ENCODE peak calls at places on chromosomes 6 and 20, in six cellular contexts. N is D341Med, Q is left cardiac atrium, B is ecto neural progenitor cell, X is fibroblast of lung, H is GM10248. O is an unnamed sample.
A peak's percentile ranks its signal among the peaks of the same experiment; 100 is the strongest.

GRCh38 chr20:46857061-46857831 is 37.4 kb upstream of the EYA2 start:
- DNase-seq in Q (no peak), H (no peak), X (no peak), N (no peak), B (no peak), O (no peak)

GRCh38 chr6:133502451-133503259 is 261.5 kb downstream of the EYA4 start:
- DNase-seq in Q (peak; percentile 28), N (no peak), X (peak; percentile 97), B (no peak), H (no peak), O (no peak)

GRCh38 chr6:16736856-16737255 is 24.4 kb downstream of the ATXN1 start:
- DNase-seq in N (no peak), H (no peak), B (no peak), Q (no peak), X (no peak), O (no peak)

GRCh38 chr6:111573892-111574800 is 31.5 kb downstream of the TRAF3IP2 start:
- DNase-seq in X (peak; percentile 97), H (no peak), N (no peak), Q (peak; percentile 73), B (no peak), O (no peak)

GRCh38 chr6:26520088-26520839 is 17.9 kb upstream of the HMGN4 start:
- DNase-seq in H (no peak), X (no peak), Q (peak; percentile 75), B (no peak), N (no peak), O (no peak)

GRCh38 chr6:75296811-75297779 is 12.5 kb upstream of the TMEM30A start:
- DNase-seq in X (peak; percentile 45), H (peak; percentile 39), Q (no peak), N (no peak), B (no peak), O (no peak)

GRCh38 chr6:55543633-55544309 is 35.2 kb downstream of the HMGCLL1 start:
- DNase-seq in Q (no peak), B (no peak), X (no peak), N (no peak), H (no peak), O (no peak)

GRCh38 chr6:6758915-6759654 is 170.6 kb downstream of the LY86 start:
- DNase-seq in B (peak; percentile 76), X (peak; percentile 63), N (peak; percentile 77), Q (peak; percentile 53), H (peak; percentile 81), O (peak; percentile 67)

GRCh38 chr6:16929814-16930213 is 168.6 kb upstream of the ATXN1 start:
- DNase-seq in Q (no peak), B (no peak), N (no peak), H (no peak), X (peak; percentile 97), O (no peak)

GRCh38 chr20:10090588-10091166 is 55.9 kb downstream of the ANKEF1 start:
- DNase-seq in B (peak; percentile 50), Q (peak; percentile 33), X (peak; percentile 51), N (peak; percentile 73), H (peak; percentile 26), O (peak; percentile 36)

GRCh38 chr6:75748743-75749538 is at the start of gene MYO6:
- DNase-seq in N (peak; percentile 93), H (peak; percentile 83), X (peak; percentile 56), Q (peak; percentile 83), B (peak; percentile 88), O (peak; percentile 83)

GRCh38 chr6:72761767-72762166 is 139.9 kb downstream of the KCNQ5 start:
- DNase-seq in H (no peak), X (no peak), B (no peak), N (no peak), Q (no peak), O (no peak)

GRCh38 chr6:21227486-21227885 is 366.1 kb upstream of the SOX4 start:
- DNase-seq in H (no peak), B (no peak), X (peak; percentile 68), Q (no peak), N (no peak), O (no peak)

GRCh38 chr6:118889163-118889562 is 4.8 kb upstream of the ASF1A start:
- DNase-seq in Q (no peak), X (no peak), H (no peak), B (no peak), N (no peak), O (no peak)

GRCh38 chr6:34062815-34063214 is 83.1 kb downstream of the GRM4 start:
- DNase-seq in B (no peak), H (no peak), Q (no peak), N (no peak), X (no peak), O (no peak)

GRCh38 chr20:47795214-47795667 is 10.0 kb upstream of the SULF2 start:
- DNase-seq in H (no peak), Q (peak; percentile 42), B (no peak), N (no peak), X (peak; percentile 62), O (no peak)

O was measured in colonic mucosa.